ENCODE peak calls at places on chromosomes 13 and 19, in five cellular contexts. One of them, this sample, is unnamed.

GRCh38 chr13:96851856-96852255 is 142.4 kb downstream of the OXGR1 start:
- DNase-seq in A549: no peak
- DNase-seq in activated T-cell treated with anti-CD3 and anti-CD28 coated beads, Interleukin-2, amount 50 U/mL, for 24 hours: no peak
- DNase-seq in NCI-H2227 treated with DMSO at 0.1 percent for 48 hours: no peak
- DNase-seq in activated CD4-positive, alpha-beta T cell treated with anti-CD3 and anti-CD28 coated beads, Interleukin-2, amount 50 U/mL, for 1 hour: no peak
- DNase-seq in this sample: no peak

GRCh38 chr13:33487575-33488243 is 202.2 kb upstream of the STARD13 start:
- DNase-seq in A549: no peak
- DNase-seq in activated T-cell treated with anti-CD3 and anti-CD28 coated beads, Interleukin-2, amount 50 U/mL, for 24 hours: no peak
- DNase-seq in NCI-H2227 treated with DMSO at 0.1 percent for 48 hours: no peak
- DNase-seq in activated CD4-positive, alpha-beta T cell treated with anti-CD3 and anti-CD28 coated beads, Interleukin-2, amount 50 U/mL, for 1 hour: no peak
- DNase-seq in this sample: peak

GRCh38 chr19:46670874-46671273 is 9.9 kb upstream of the DACT3 start:
- DNase-seq in A549: no peak
- DNase-seq in activated T-cell treated with anti-CD3 and anti-CD28 coated beads, Interleukin-2, amount 50 U/mL, for 24 hours: no peak
- DNase-seq in NCI-H2227 treated with DMSO at 0.1 percent for 48 hours: no peak
- DNase-seq in activated CD4-positive, alpha-beta T cell treated with anti-CD3 and anti-CD28 coated beads, Interleukin-2, amount 50 U/mL, for 1 hour: no peak
- DNase-seq in this sample: peak

GRCh38 chr19:3365447-3366103 is 808 bp upstream of the NFIC start:
- DNase-seq in A549: no peak
- DNase-seq in activated T-cell treated with anti-CD3 and anti-CD28 coated beads, Interleukin-2, amount 50 U/mL, for 24 hours: peak
- DNase-seq in NCI-H2227 treated with DMSO at 0.1 percent for 48 hours: peak
- DNase-seq in activated CD4-positive, alpha-beta T cell treated with anti-CD3 and anti-CD28 coated beads, Interleukin-2, amount 50 U/mL, for 1 hour: no peak
- DNase-seq in this sample: peak

GRCh38 chr19:29162694-29163093 is 50.3 kb downstream of the UQCRFS1 start:
- DNase-seq in A549: no peak
- DNase-seq in activated T-cell treated with anti-CD3 and anti-CD28 coated beads, Interleukin-2, amount 50 U/mL, for 24 hours: no peak
- DNase-seq in NCI-H2227 treated with DMSO at 0.1 percent for 48 hours: no peak
- DNase-seq in activated CD4-positive, alpha-beta T cell treated with anti-CD3 and anti-CD28 coated beads, Interleukin-2, amount 50 U/mL, for 1 hour: no peak
- DNase-seq in this sample: no peak

GRCh38 chr19:24071078-24071477 is 15.9 kb upstream of the ZNF254 start:
- DNase-seq in A549: no peak
- DNase-seq in activated T-cell treated with anti-CD3 and anti-CD28 coated beads, Interleukin-2, amount 50 U/mL, for 24 hours: no peak
- DNase-seq in NCI-H2227 treated with DMSO at 0.1 percent for 48 hours: no peak
- DNase-seq in activated CD4-positive, alpha-beta T cell treated with anti-CD3 and anti-CD28 coated beads, Interleukin-2, amount 50 U/mL, for 1 hour: no peak
- DNase-seq in this sample: no peak

GRCh38 chr13:24065172-24065571 is 95.3 kb upstream of the SPATA13 start:
- DNase-seq in A549: no peak
- DNase-seq in activated T-cell treated with anti-CD3 and anti-CD28 coated beads, Interleukin-2, amount 50 U/mL, for 24 hours: no peak
- DNase-seq in NCI-H2227 treated with DMSO at 0.1 percent for 48 hours: no peak
- DNase-seq in activated CD4-positive, alpha-beta T cell treated with anti-CD3 and anti-CD28 coated beads, Interleukin-2, amount 50 U/mL, for 1 hour: no peak
- DNase-seq in this sample: no peak

GRCh38 chr13:75533866-75534265 is 3.8 kb downstream of the COMMD6 start:
- DNase-seq in A549: no peak
- DNase-seq in activated T-cell treated with anti-CD3 and anti-CD28 coated beads, Interleukin-2, amount 50 U/mL, for 24 hours: no peak
- DNase-seq in NCI-H2227 treated with DMSO at 0.1 percent for 48 hours: no peak
- DNase-seq in activated CD4-positive, alpha-beta T cell treated with anti-CD3 and anti-CD28 coated beads, Interleukin-2, amount 50 U/mL, for 1 hour: no peak
- DNase-seq in this sample: no peak

GRCh38 chr19:9799162-9799561 is 19.7 kb downstream of the FBXL12 start:
- DNase-seq in A549: no peak
- DNase-seq in activated T-cell treated with anti-CD3 and anti-CD28 coated beads, Interleukin-2, amount 50 U/mL, for 24 hours: no peak
- DNase-seq in NCI-H2227 treated with DMSO at 0.1 percent for 48 hours: no peak
- DNase-seq in activated CD4-positive, alpha-beta T cell treated with anti-CD3 and anti-CD28 coated beads, Interleukin-2, amount 50 U/mL, for 1 hour: no peak
- DNase-seq in this sample: no peak

GRCh38 chr13:26558074-26558805 is 757 bp downstream of the WASF3 start:
- DNase-seq in A549: no peak
- DNase-seq in activated T-cell treated with anti-CD3 and anti-CD28 coated beads, Interleukin-2, amount 50 U/mL, for 24 hours: peak
- DNase-seq in NCI-H2227 treated with DMSO at 0.1 percent for 48 hours: peak
- DNase-seq in activated CD4-positive, alpha-beta T cell treated with anti-CD3 and anti-CD28 coated beads, Interleukin-2, amount 50 U/mL, for 1 hour: no peak
- DNase-seq in this sample: peak

GRCh38 chr19:58307736-58308135 is 2.6 kb downstream of the ERVK3-1 start:
- DNase-seq in A549: no peak
- DNase-seq in activated T-cell treated with anti-CD3 and anti-CD28 coated beads, Interleukin-2, amount 50 U/mL, for 24 hours: no peak
- DNase-seq in NCI-H2227 treated with DMSO at 0.1 percent for 48 hours: no peak
- DNase-seq in activated CD4-positive, alpha-beta T cell treated with anti-CD3 and anti-CD28 coated beads, Interleukin-2, amount 50 U/mL, for 1 hour: no peak
- DNase-seq in this sample: no peak

GRCh38 chr13:40343550-40344269 is 322.7 kb downstream of the FOXO1 start:
- DNase-seq in A549: no peak
- DNase-seq in activated T-cell treated with anti-CD3 and anti-CD28 coated beads, Interleukin-2, amount 50 U/mL, for 24 hours: no peak
- DNase-seq in NCI-H2227 treated with DMSO at 0.1 percent for 48 hours: no peak
- DNase-seq in activated CD4-positive, alpha-beta T cell treated with anti-CD3 and anti-CD28 coated beads, Interleukin-2, amount 50 U/mL, for 1 hour: no peak
- DNase-seq in this sample: no peak

GRCh38 chr13:59546178-59546577 is 617.5 kb downstream of the DIAPH3 start:
- DNase-seq in A549: no peak
- DNase-seq in activated T-cell treated with anti-CD3 and anti-CD28 coated beads, Interleukin-2, amount 50 U/mL, for 24 hours: no peak
- DNase-seq in NCI-H2227 treated with DMSO at 0.1 percent for 48 hours: no peak
- DNase-seq in activated CD4-positive, alpha-beta T cell treated with anti-CD3 and anti-CD28 coated beads, Interleukin-2, amount 50 U/mL, for 1 hour: no peak
- DNase-seq in this sample: no peak

GRCh38 chr13:112894673-112895481 is 74.1 kb upstream of the MCF2L start:
- DNase-seq in A549: no peak
- DNase-seq in activated T-cell treated with anti-CD3 and anti-CD28 coated beads, Interleukin-2, amount 50 U/mL, for 24 hours: no peak
- DNase-seq in NCI-H2227 treated with DMSO at 0.1 percent for 48 hours: no peak
- DNase-seq in activated CD4-positive, alpha-beta T cell treated with anti-CD3 and anti-CD28 coated beads, Interleukin-2, amount 50 U/mL, for 1 hour: no peak
- DNase-seq in this sample: no peak

GRCh38 chr19:5357584-5357983 is 17.0 kb upstream of the PTPRS start:
- DNase-seq in A549: no peak
- DNase-seq in activated T-cell treated with anti-CD3 and anti-CD28 coated beads, Interleukin-2, amount 50 U/mL, for 24 hours: no peak
- DNase-seq in NCI-H2227 treated with DMSO at 0.1 percent for 48 hours: no peak
- DNase-seq in activated CD4-positive, alpha-beta T cell treated with anti-CD3 and anti-CD28 coated beads, Interleukin-2, amount 50 U/mL, for 1 hour: no peak
- DNase-seq in this sample: no peak

GRCh38 chr19:35612559-35613321 is at the start of gene HAUS5:
- DNase-seq in A549: peak
- DNase-seq in activated T-cell treated with anti-CD3 and anti-CD28 coated beads, Interleukin-2, amount 50 U/mL, for 24 hours: peak
- DNase-seq in NCI-H2227 treated with DMSO at 0.1 percent for 48 hours: peak
- DNase-seq in activated CD4-positive, alpha-beta T cell treated with anti-CD3 and anti-CD28 coated beads, Interleukin-2, amount 50 U/mL, for 1 hour: peak
- DNase-seq in this sample: peak

GRCh38 chr19:48378194-48378570 is 13.2 kb downstream of the KDELR1 start:
- DNase-seq in A549: no peak
- DNase-seq in activated T-cell treated with anti-CD3 and anti-CD28 coated beads, Interleukin-2, amount 50 U/mL, for 24 hours: no peak
- DNase-seq in NCI-H2227 treated with DMSO at 0.1 percent for 48 hours: no peak
- DNase-seq in activated CD4-positive, alpha-beta T cell treated with anti-CD3 and anti-CD28 coated beads, Interleukin-2, amount 50 U/mL, for 1 hour: no peak
- DNase-seq in this sample: no peak

This sample was measured in AG10803.